ENCODE peak calls at places on chromosomes 11 and 22, in five cellular contexts. One of them, this sample, is unnamed.

GRCh38 chr22:35821654-35822053 is 104.0 kb downstream of the APOL5 start:
- DNase-seq in T-cell: no peak
- DNase-seq in stimulated activated CD4-positive, alpha-beta T cell treated with anti-CD3 and anti-CD28 coated beads, Interleukin-15, amount 100 ng/mL, for 48 hours: no peak
- DNase-seq in nucleus accumbens: no peak
- DNase-seq in upper lobe of right lung: no peak
- DNase-seq in this sample: no peak

GRCh38 chr22:38831166-38831945 is 12.5 kb downstream of the NPTXR start:
- DNase-seq in T-cell: no peak
- DNase-seq in stimulated activated CD4-positive, alpha-beta T cell treated with anti-CD3 and anti-CD28 coated beads, Interleukin-15, amount 100 ng/mL, for 48 hours: no peak
- DNase-seq in nucleus accumbens: no peak
- DNase-seq in upper lobe of right lung: peak; percentile 64
- DNase-seq in this sample: no peak

GRCh38 chr11:32939046-32939445 is 46.4 kb downstream of the QSER1 start:
- DNase-seq in T-cell: no peak
- DNase-seq in stimulated activated CD4-positive, alpha-beta T cell treated with anti-CD3 and anti-CD28 coated beads, Interleukin-15, amount 100 ng/mL, for 48 hours: no peak
- DNase-seq in nucleus accumbens: no peak
- DNase-seq in upper lobe of right lung: no peak
- DNase-seq in this sample: no peak

GRCh38 chr11:23233075-23233474 is 372.8 kb upstream of the CCDC179 start:
- DNase-seq in T-cell: no peak
- DNase-seq in stimulated activated CD4-positive, alpha-beta T cell treated with anti-CD3 and anti-CD28 coated beads, Interleukin-15, amount 100 ng/mL, for 48 hours: no peak
- DNase-seq in nucleus accumbens: no peak
- DNase-seq in upper lobe of right lung: no peak
- DNase-seq in this sample: no peak

GRCh38 chr11:34405079-34405858 is 33.5 kb upstream of the CAT start:
- DNase-seq in T-cell: no peak
- DNase-seq in stimulated activated CD4-positive, alpha-beta T cell treated with anti-CD3 and anti-CD28 coated beads, Interleukin-15, amount 100 ng/mL, for 48 hours: no peak
- DNase-seq in nucleus accumbens: no peak
- DNase-seq in upper lobe of right lung: no peak
- DNase-seq in this sample: no peak

GRCh38 chr11:9530901-9531625 is 42.4 kb upstream of the WEE1 start:
- DNase-seq in T-cell: no peak
- DNase-seq in stimulated activated CD4-positive, alpha-beta T cell treated with anti-CD3 and anti-CD28 coated beads, Interleukin-15, amount 100 ng/mL, for 48 hours: no peak
- DNase-seq in nucleus accumbens: no peak
- DNase-seq in upper lobe of right lung: no peak
- DNase-seq in this sample: no peak

GRCh38 chr11:57424802-57425564 is 1.9 kb downstream of the SLC43A3 start:
- DNase-seq in T-cell: peak; percentile 76
- DNase-seq in stimulated activated CD4-positive, alpha-beta T cell treated with anti-CD3 and anti-CD28 coated beads, Interleukin-15, amount 100 ng/mL, for 48 hours: peak; percentile 89
- DNase-seq in nucleus accumbens: no peak
- DNase-seq in upper lobe of right lung: peak; percentile 82
- DNase-seq in this sample: no peak

GRCh38 chr11:21625982-21626381 is 566.9 kb upstream of the ANO5 start:
- DNase-seq in T-cell: no peak
- DNase-seq in stimulated activated CD4-positive, alpha-beta T cell treated with anti-CD3 and anti-CD28 coated beads, Interleukin-15, amount 100 ng/mL, for 48 hours: no peak
- DNase-seq in nucleus accumbens: no peak
- DNase-seq in upper lobe of right lung: no peak
- DNase-seq in this sample: no peak

GRCh38 chr22:40484906-40485660 is 114.7 kb downstream of the SGSM3 start:
- DNase-seq in T-cell: no peak
- DNase-seq in stimulated activated CD4-positive, alpha-beta T cell treated with anti-CD3 and anti-CD28 coated beads, Interleukin-15, amount 100 ng/mL, for 48 hours: no peak
- DNase-seq in nucleus accumbens: no peak
- DNase-seq in upper lobe of right lung: no peak
- DNase-seq in this sample: no peak

GRCh38 chr11:86548278-86548917 is 124.0 kb downstream of the ME3 start:
- DNase-seq in T-cell: no peak
- DNase-seq in stimulated activated CD4-positive, alpha-beta T cell treated with anti-CD3 and anti-CD28 coated beads, Interleukin-15, amount 100 ng/mL, for 48 hours: no peak
- DNase-seq in nucleus accumbens: no peak
- DNase-seq in upper lobe of right lung: no peak
- DNase-seq in this sample: no peak

GRCh38 chr11:125903753-125904659 is at the start of gene DDX25:
- DNase-seq in T-cell: no peak
- DNase-seq in stimulated activated CD4-positive, alpha-beta T cell treated with anti-CD3 and anti-CD28 coated beads, Interleukin-15, amount 100 ng/mL, for 48 hours: no peak
- DNase-seq in nucleus accumbens: peak; percentile 52
- DNase-seq in upper lobe of right lung: no peak
- DNase-seq in this sample: peak; percentile 32

GRCh38 chr11:7609521-7609920 is 63.8 kb downstream of the CYB5R2 start:
- DNase-seq in T-cell: no peak
- DNase-seq in stimulated activated CD4-positive, alpha-beta T cell treated with anti-CD3 and anti-CD28 coated beads, Interleukin-15, amount 100 ng/mL, for 48 hours: no peak
- DNase-seq in nucleus accumbens: no peak
- DNase-seq in upper lobe of right lung: no peak
- DNase-seq in this sample: no peak

GRCh38 chr11:70521475-70522260 is 123.3 kb downstream of the CTTN start:
- DNase-seq in T-cell: no peak
- DNase-seq in stimulated activated CD4-positive, alpha-beta T cell treated with anti-CD3 and anti-CD28 coated beads, Interleukin-15, amount 100 ng/mL, for 48 hours: no peak
- DNase-seq in nucleus accumbens: peak; percentile 86
- DNase-seq in upper lobe of right lung: peak; percentile 58
- DNase-seq in this sample: no peak

GRCh38 chr11:119672597-119672996 is 56.4 kb downstream of the NECTIN1 start:
- DNase-seq in T-cell: no peak
- DNase-seq in stimulated activated CD4-positive, alpha-beta T cell treated with anti-CD3 and anti-CD28 coated beads, Interleukin-15, amount 100 ng/mL, for 48 hours: no peak
- DNase-seq in nucleus accumbens: no peak
- DNase-seq in upper lobe of right lung: no peak
- DNase-seq in this sample: no peak

GRCh38 chr22:20979243-20979809 is 2.8 kb upstream of the LZTR1 start:
- DNase-seq in T-cell: peak; percentile 58
- DNase-seq in stimulated activated CD4-positive, alpha-beta T cell treated with anti-CD3 and anti-CD28 coated beads, Interleukin-15, amount 100 ng/mL, for 48 hours: peak; percentile 75
- DNase-seq in nucleus accumbens: peak; percentile 38
- DNase-seq in upper lobe of right lung: peak; percentile 91
- DNase-seq in this sample: no peak

GRCh38 chr22:46076651-46077339 is 73.5 kb upstream of the PPARA start:
- DNase-seq in T-cell: no peak
- DNase-seq in stimulated activated CD4-positive, alpha-beta T cell treated with anti-CD3 and anti-CD28 coated beads, Interleukin-15, amount 100 ng/mL, for 48 hours: no peak
- DNase-seq in nucleus accumbens: no peak
- DNase-seq in upper lobe of right lung: peak; percentile 72
- DNase-seq in this sample: no peak

GRCh38 chr11:114317738-114318137 is 21.5 kb downstream of the NNMT start:
- DNase-seq in T-cell: no peak
- DNase-seq in stimulated activated CD4-positive, alpha-beta T cell treated with anti-CD3 and anti-CD28 coated beads, Interleukin-15, amount 100 ng/mL, for 48 hours: no peak
- DNase-seq in nucleus accumbens: no peak
- DNase-seq in upper lobe of right lung: peak; percentile 68
- DNase-seq in this sample: no peak

GRCh38 chr11:33411751-33412150 is 154.6 kb downstream of the HIPK3 start:
- DNase-seq in T-cell: no peak
- DNase-seq in stimulated activated CD4-positive, alpha-beta T cell treated with anti-CD3 and anti-CD28 coated beads, Interleukin-15, amount 100 ng/mL, for 48 hours: no peak
- DNase-seq in nucleus accumbens: no peak
- DNase-seq in upper lobe of right lung: no peak
- DNase-seq in this sample: no peak

GRCh38 chr11:117299351-117300300 is 8.5 kb downstream of the BACE1-AS start:
- DNase-seq in T-cell: no peak
- DNase-seq in stimulated activated CD4-positive, alpha-beta T cell treated with anti-CD3 and anti-CD28 coated beads, Interleukin-15, amount 100 ng/mL, for 48 hours: no peak
- DNase-seq in nucleus accumbens: no peak
- DNase-seq in upper lobe of right lung: no peak
- DNase-seq in this sample: no peak

GRCh38 chr11:10294289-10294953 is 402 bp upstream of the SBF2 start:
- DNase-seq in T-cell: no peak
- DNase-seq in stimulated activated CD4-positive, alpha-beta T cell treated with anti-CD3 and anti-CD28 coated beads, Interleukin-15, amount 100 ng/mL, for 48 hours: no peak
- DNase-seq in nucleus accumbens: no peak
- DNase-seq in upper lobe of right lung: peak; percentile 69
- DNase-seq in this sample: no peak

GRCh38 chr11:17528906-17529813 is 15.1 kb downstream of the USH1C start:
- DNase-seq in T-cell: no peak
- DNase-seq in stimulated activated CD4-positive, alpha-beta T cell treated with anti-CD3 and anti-CD28 coated beads, Interleukin-15, amount 100 ng/mL, for 48 hours: no peak
- DNase-seq in nucleus accumbens: no peak
- DNase-seq in upper lobe of right lung: no peak
- DNase-seq in this sample: no peak

GRCh38 chr11:124970925-124971324 is 16.9 kb downstream of the CCDC15 start:
- DNase-seq in T-cell: no peak
- DNase-seq in stimulated activated CD4-positive, alpha-beta T cell treated with anti-CD3 and anti-CD28 coated beads, Interleukin-15, amount 100 ng/mL, for 48 hours: no peak
- DNase-seq in nucleus accumbens: no peak
- DNase-seq in upper lobe of right lung: no peak
- DNase-seq in this sample: no peak

GRCh38 chr22:49115186-49115585 is 712.5 kb downstream of the BRD1 start:
- DNase-seq in T-cell: no peak
- DNase-seq in stimulated activated CD4-positive, alpha-beta T cell treated with anti-CD3 and anti-CD28 coated beads, Interleukin-15, amount 100 ng/mL, for 48 hours: no peak
- DNase-seq in nucleus accumbens: no peak
- DNase-seq in upper lobe of right lung: no peak
- DNase-seq in this sample: no peak

GRCh38 chr11:104731890-104732289 is 166.4 kb downstream of the CASP12 start:
- DNase-seq in T-cell: no peak
- DNase-seq in stimulated activated CD4-positive, alpha-beta T cell treated with anti-CD3 and anti-CD28 coated beads, Interleukin-15, amount 100 ng/mL, for 48 hours: no peak
- DNase-seq in nucleus accumbens: no peak
- DNase-seq in upper lobe of right lung: no peak
- DNase-seq in this sample: no peak

GRCh38 chr11:113994077-113994954 is 19.4 kb downstream of the HTR3A start:
- DNase-seq in T-cell: peak; percentile 17
- DNase-seq in stimulated activated CD4-positive, alpha-beta T cell treated with anti-CD3 and anti-CD28 coated beads, Interleukin-15, amount 100 ng/mL, for 48 hours: no peak
- DNase-seq in nucleus accumbens: no peak
- DNase-seq in upper lobe of right lung: no peak
- DNase-seq in this sample: no peak

GRCh38 chr22:27776410-27776958 is 25.1 kb downstream of the MN1 start:
- DNase-seq in T-cell: no peak
- DNase-seq in stimulated activated CD4-positive, alpha-beta T cell treated with anti-CD3 and anti-CD28 coated beads, Interleukin-15, amount 100 ng/mL, for 48 hours: no peak
- DNase-seq in nucleus accumbens: no peak
- DNase-seq in upper lobe of right lung: no peak
- DNase-seq in this sample: no peak

GRCh38 chr22:40432625-40433024 is 62.2 kb downstream of the SGSM3 start:
- DNase-seq in T-cell: no peak
- DNase-seq in stimulated activated CD4-positive, alpha-beta T cell treated with anti-CD3 and anti-CD28 coated beads, Interleukin-15, amount 100 ng/mL, for 48 hours: no peak
- DNase-seq in nucleus accumbens: no peak
- DNase-seq in upper lobe of right lung: no peak
- DNase-seq in this sample: no peak

GRCh38 chr11:90204832-90205646 is 17.8 kb downstream of the CHORDC1 start:
- DNase-seq in T-cell: no peak
- DNase-seq in stimulated activated CD4-positive, alpha-beta T cell treated with anti-CD3 and anti-CD28 coated beads, Interleukin-15, amount 100 ng/mL, for 48 hours: no peak
- DNase-seq in nucleus accumbens: no peak
- DNase-seq in upper lobe of right lung: no peak
- DNase-seq in this sample: no peak

GRCh38 chr11:117171007-117171647 is 7.4 kb upstream of the SIDT2 start:
- DNase-seq in T-cell: no peak
- DNase-seq in stimulated activated CD4-positive, alpha-beta T cell treated with anti-CD3 and anti-CD28 coated beads, Interleukin-15, amount 100 ng/mL, for 48 hours: no peak
- DNase-seq in nucleus accumbens: no peak
- DNase-seq in upper lobe of right lung: no peak
- DNase-seq in this sample: no peak

GRCh38 chr11:115920841-115921480 is 416.7 kb upstream of the CADM1 start:
- DNase-seq in T-cell: no peak
- DNase-seq in stimulated activated CD4-positive, alpha-beta T cell treated with anti-CD3 and anti-CD28 coated beads, Interleukin-15, amount 100 ng/mL, for 48 hours: no peak
- DNase-seq in nucleus accumbens: no peak
- DNase-seq in upper lobe of right lung: no peak
- DNase-seq in this sample: no peak

GRCh38 chr11:119728226-119728626 is 774 bp downstream of the NECTIN1 start:
- DNase-seq in T-cell: no peak
- DNase-seq in stimulated activated CD4-positive, alpha-beta T cell treated with anti-CD3 and anti-CD28 coated beads, Interleukin-15, amount 100 ng/mL, for 48 hours: no peak
- DNase-seq in nucleus accumbens: no peak
- DNase-seq in upper lobe of right lung: peak; percentile 70
- DNase-seq in this sample: no peak

GRCh38 chr22:39220897-39221850 is 23.6 kb downstream of the PDGFB start:
- DNase-seq in T-cell: no peak
- DNase-seq in stimulated activated CD4-positive, alpha-beta T cell treated with anti-CD3 and anti-CD28 coated beads, Interleukin-15, amount 100 ng/mL, for 48 hours: no peak
- DNase-seq in nucleus accumbens: no peak
- DNase-seq in upper lobe of right lung: peak; percentile 36
- DNase-seq in this sample: no peak

GRCh38 chr11:100593321-100593720 is 93.8 kb upstream of the ARHGAP42 start:
- DNase-seq in T-cell: no peak
- DNase-seq in stimulated activated CD4-positive, alpha-beta T cell treated with anti-CD3 and anti-CD28 coated beads, Interleukin-15, amount 100 ng/mL, for 48 hours: no peak
- DNase-seq in nucleus accumbens: no peak
- DNase-seq in upper lobe of right lung: no peak
- DNase-seq in this sample: no peak

GRCh38 chr11:44335052-44335894 is 25.3 kb upstream of the ALX4 start:
- DNase-seq in T-cell: no peak
- DNase-seq in stimulated activated CD4-positive, alpha-beta T cell treated with anti-CD3 and anti-CD28 coated beads, Interleukin-15, amount 100 ng/mL, for 48 hours: no peak
- DNase-seq in nucleus accumbens: no peak
- DNase-seq in upper lobe of right lung: no peak
- DNase-seq in this sample: no peak

GRCh38 chr11:48307760-48308386 is 1.9 kb downstream of the OR4S1 start:
- DNase-seq in T-cell: peak; percentile 51
- DNase-seq in stimulated activated CD4-positive, alpha-beta T cell treated with anti-CD3 and anti-CD28 coated beads, Interleukin-15, amount 100 ng/mL, for 48 hours: peak; percentile 53
- DNase-seq in nucleus accumbens: no peak
- DNase-seq in upper lobe of right lung: no peak
- DNase-seq in this sample: no peak

GRCh38 chr22:28116261-28116673 is 197.2 kb upstream of the PITPNB start:
- DNase-seq in T-cell: no peak
- DNase-seq in stimulated activated CD4-positive, alpha-beta T cell treated with anti-CD3 and anti-CD28 coated beads, Interleukin-15, amount 100 ng/mL, for 48 hours: no peak
- DNase-seq in nucleus accumbens: no peak
- DNase-seq in upper lobe of right lung: no peak
- DNase-seq in this sample: no peak

GRCh38 chr11:84819128-84819527 is 808.0 kb downstream of the DLG2 start:
- DNase-seq in T-cell: no peak
- DNase-seq in stimulated activated CD4-positive, alpha-beta T cell treated with anti-CD3 and anti-CD28 coated beads, Interleukin-15, amount 100 ng/mL, for 48 hours: no peak
- DNase-seq in nucleus accumbens: no peak
- DNase-seq in upper lobe of right lung: no peak
- DNase-seq in this sample: no peak

GRCh38 chr11:72721689-72722049 is 30.5 kb downstream of the ARAP1 start:
- DNase-seq in T-cell: peak; percentile 38
- DNase-seq in stimulated activated CD4-positive, alpha-beta T cell treated with anti-CD3 and anti-CD28 coated beads, Interleukin-15, amount 100 ng/mL, for 48 hours: no peak
- DNase-seq in nucleus accumbens: no peak
- DNase-seq in upper lobe of right lung: peak; percentile 79
- DNase-seq in this sample: no peak

GRCh38 chr22:36795633-36796032 is 19.7 kb upstream of the IFT27 start:
- DNase-seq in T-cell: no peak
- DNase-seq in stimulated activated CD4-positive, alpha-beta T cell treated with anti-CD3 and anti-CD28 coated beads, Interleukin-15, amount 100 ng/mL, for 48 hours: no peak
- DNase-seq in nucleus accumbens: no peak
- DNase-seq in upper lobe of right lung: no peak
- DNase-seq in this sample: no peak

This sample was measured in caudate nucleus.